ENCODE peak calls at places on chromosomes 12 and 14, in six cellular contexts. One of them, this sample, is unnamed.

GRCh38 chr12:113299619-113300237 is 35.2 kb downstream of the SLC8B1 start:
- DNase-seq in adrenal gland: peak; percentile 90
- DNase-seq in heart right ventricle: peak; percentile 41
- DNase-seq in transverse colon: peak; percentile 30
- DNase-seq in RWPE2: peak; percentile 75
- DNase-seq in neuronal stem cell: no peak
- DNase-seq in this sample: peak; percentile 60

GRCh38 chr14:30673071-30673470 is 51.0 kb downstream of the SCFD1 start:
- DNase-seq in adrenal gland: no peak
- DNase-seq in RWPE2: no peak
- DNase-seq in transverse colon: no peak
- DNase-seq in heart right ventricle: no peak
- DNase-seq in neuronal stem cell: no peak
- DNase-seq in this sample: no peak

GRCh38 chr12:123967121-123967586 is 5.5 kb downstream of the CCDC92 start:
- DNase-seq in transverse colon: no peak
- DNase-seq in adrenal gland: no peak
- DNase-seq in heart right ventricle: no peak
- DNase-seq in RWPE2: no peak
- DNase-seq in neuronal stem cell: no peak
- DNase-seq in this sample: no peak

GRCh38 chr14:34113051-34113511 is 162.2 kb upstream of the EGLN3 start:
- DNase-seq in neuronal stem cell: no peak
- DNase-seq in RWPE2: peak; percentile 86
- DNase-seq in transverse colon: no peak
- DNase-seq in adrenal gland: no peak
- DNase-seq in heart right ventricle: no peak
- DNase-seq in this sample: peak; percentile 53

GRCh38 chr14:53401646-53402045 is 248.5 kb upstream of the DDHD1 start:
- DNase-seq in heart right ventricle: no peak
- DNase-seq in RWPE2: no peak
- DNase-seq in adrenal gland: no peak
- DNase-seq in transverse colon: no peak
- DNase-seq in neuronal stem cell: no peak
- DNase-seq in this sample: no peak

GRCh38 chr12:6955462-6956331 is 4.5 kb downstream of the PTPN6 start:
- DNase-seq in adrenal gland: no peak
- DNase-seq in heart right ventricle: no peak
- DNase-seq in RWPE2: peak; percentile 42
- DNase-seq in neuronal stem cell: no peak
- DNase-seq in transverse colon: peak; percentile 7
- DNase-seq in this sample: no peak

GRCh38 chr14:99512571-99513182 is 31.5 kb downstream of the CCNK start:
- DNase-seq in RWPE2: no peak
- DNase-seq in adrenal gland: no peak
- DNase-seq in neuronal stem cell: no peak
- DNase-seq in transverse colon: no peak
- DNase-seq in heart right ventricle: no peak
- DNase-seq in this sample: no peak

GRCh38 chr12:12445165-12445881 is 88.4 kb downstream of the BORCS5 start:
- DNase-seq in neuronal stem cell: no peak
- DNase-seq in transverse colon: no peak
- DNase-seq in adrenal gland: no peak
- DNase-seq in RWPE2: no peak
- DNase-seq in heart right ventricle: no peak
- DNase-seq in this sample: no peak

GRCh38 chr12:110913119-110914056 is 7.0 kb downstream of the MYL2 start:
- DNase-seq in RWPE2: no peak
- DNase-seq in neuronal stem cell: no peak
- DNase-seq in heart right ventricle: no peak
- DNase-seq in transverse colon: no peak
- DNase-seq in adrenal gland: no peak
- DNase-seq in this sample: no peak

GRCh38 chr14:70888681-70889175 is 18.5 kb upstream of the PCNX1 start:
- DNase-seq in RWPE2: no peak
- DNase-seq in heart right ventricle: no peak
- DNase-seq in neuronal stem cell: no peak
- DNase-seq in adrenal gland: no peak
- DNase-seq in transverse colon: no peak
- DNase-seq in this sample: peak; percentile 63

GRCh38 chr12:70756791-70757190 is 119.6 kb upstream of the PTPRB start:
- DNase-seq in heart right ventricle: no peak
- DNase-seq in transverse colon: no peak
- DNase-seq in neuronal stem cell: no peak
- DNase-seq in RWPE2: no peak
- DNase-seq in adrenal gland: no peak
- DNase-seq in this sample: no peak

GRCh38 chr12:123083661-123084571 is 67.0 kb downstream of the PITPNM2 start:
- DNase-seq in neuronal stem cell: no peak
- DNase-seq in adrenal gland: no peak
- DNase-seq in transverse colon: no peak
- DNase-seq in RWPE2: no peak
- DNase-seq in heart right ventricle: no peak
- DNase-seq in this sample: no peak

GRCh38 chr12:116492703-116493324 is 66.4 kb upstream of the MAP1LC3B2 start:
- DNase-seq in heart right ventricle: no peak
- DNase-seq in adrenal gland: peak; percentile 23
- DNase-seq in RWPE2: no peak
- DNase-seq in neuronal stem cell: no peak
- DNase-seq in transverse colon: no peak
- DNase-seq in this sample: no peak

GRCh38 chr12:29741342-29742241 is 42.1 kb downstream of the TMTC1 start:
- DNase-seq in transverse colon: no peak
- DNase-seq in neuronal stem cell: no peak
- DNase-seq in RWPE2: no peak
- DNase-seq in heart right ventricle: no peak
- DNase-seq in adrenal gland: no peak
- DNase-seq in this sample: no peak

GRCh38 chr12:104154286-104154685 is 16.3 kb upstream of the NFYB start:
- DNase-seq in adrenal gland: no peak
- DNase-seq in heart right ventricle: no peak
- DNase-seq in transverse colon: no peak
- DNase-seq in RWPE2: no peak
- DNase-seq in neuronal stem cell: no peak
- DNase-seq in this sample: no peak

GRCh38 chr12:108342985-108343384 is 3.9 kb upstream of the CMKLR1 start:
- DNase-seq in adrenal gland: no peak
- DNase-seq in heart right ventricle: no peak
- DNase-seq in transverse colon: no peak
- DNase-seq in RWPE2: no peak
- DNase-seq in neuronal stem cell: no peak
- DNase-seq in this sample: no peak

GRCh38 chr12:49887091-49887490 is 16.6 kb downstream of the FAIM2 start:
- DNase-seq in RWPE2: no peak
- DNase-seq in neuronal stem cell: no peak
- DNase-seq in heart right ventricle: no peak
- DNase-seq in adrenal gland: no peak
- DNase-seq in transverse colon: no peak
- DNase-seq in this sample: no peak

GRCh38 chr12:109518820-109519665 is 41.6 kb downstream of the UBE3B start:
- DNase-seq in adrenal gland: peak; percentile 73
- DNase-seq in neuronal stem cell: peak; percentile 67
- DNase-seq in heart right ventricle: peak; percentile 76
- DNase-seq in transverse colon: peak; percentile 59
- DNase-seq in RWPE2: no peak
- DNase-seq in this sample: no peak

GRCh38 chr12:123723011-123723410 is 10.9 kb downstream of the ATP6V0A2 start:
- DNase-seq in heart right ventricle: no peak
- DNase-seq in RWPE2: no peak
- DNase-seq in neuronal stem cell: no peak
- DNase-seq in transverse colon: no peak
- DNase-seq in adrenal gland: no peak
- DNase-seq in this sample: no peak

GRCh38 chr14:21852061-21852664 is 178.5 kb upstream of the OR4E1 start:
- DNase-seq in heart right ventricle: no peak
- DNase-seq in RWPE2: no peak
- DNase-seq in adrenal gland: peak; percentile 8
- DNase-seq in transverse colon: peak; percentile 48
- DNase-seq in neuronal stem cell: peak; percentile 50
- DNase-seq in this sample: no peak

GRCh38 chr14:59583755-59584154 is 7.1 kb upstream of the CCDC175 start:
- DNase-seq in neuronal stem cell: no peak
- DNase-seq in RWPE2: no peak
- DNase-seq in heart right ventricle: no peak
- DNase-seq in transverse colon: no peak
- DNase-seq in adrenal gland: no peak
- DNase-seq in this sample: no peak

GRCh38 chr14:99969673-99970322 is 95.4 kb upstream of the EVL start:
- DNase-seq in heart right ventricle: no peak
- DNase-seq in neuronal stem cell: no peak
- DNase-seq in adrenal gland: no peak
- DNase-seq in transverse colon: no peak
- DNase-seq in RWPE2: no peak
- DNase-seq in this sample: no peak

GRCh38 chr12:75823475-75823874 is 208.1 kb downstream of the PHLDA1 start:
- DNase-seq in adrenal gland: no peak
- DNase-seq in heart right ventricle: no peak
- DNase-seq in neuronal stem cell: no peak
- DNase-seq in transverse colon: no peak
- DNase-seq in RWPE2: no peak
- DNase-seq in this sample: no peak

GRCh38 chr12:8696402-8697100 is 1.2 kb upstream of the RIMKLB start:
- DNase-seq in RWPE2: no peak
- DNase-seq in heart right ventricle: no peak
- DNase-seq in transverse colon: no peak
- DNase-seq in neuronal stem cell: no peak
- DNase-seq in adrenal gland: no peak
- DNase-seq in this sample: no peak

GRCh38 chr14:36518031-36518585 is 1.9 kb downstream of the NKX2-1 start:
- DNase-seq in heart right ventricle: no peak
- DNase-seq in transverse colon: no peak
- DNase-seq in adrenal gland: no peak
- DNase-seq in neuronal stem cell: no peak
- DNase-seq in RWPE2: peak; percentile 56
- DNase-seq in this sample: no peak

DNA sequence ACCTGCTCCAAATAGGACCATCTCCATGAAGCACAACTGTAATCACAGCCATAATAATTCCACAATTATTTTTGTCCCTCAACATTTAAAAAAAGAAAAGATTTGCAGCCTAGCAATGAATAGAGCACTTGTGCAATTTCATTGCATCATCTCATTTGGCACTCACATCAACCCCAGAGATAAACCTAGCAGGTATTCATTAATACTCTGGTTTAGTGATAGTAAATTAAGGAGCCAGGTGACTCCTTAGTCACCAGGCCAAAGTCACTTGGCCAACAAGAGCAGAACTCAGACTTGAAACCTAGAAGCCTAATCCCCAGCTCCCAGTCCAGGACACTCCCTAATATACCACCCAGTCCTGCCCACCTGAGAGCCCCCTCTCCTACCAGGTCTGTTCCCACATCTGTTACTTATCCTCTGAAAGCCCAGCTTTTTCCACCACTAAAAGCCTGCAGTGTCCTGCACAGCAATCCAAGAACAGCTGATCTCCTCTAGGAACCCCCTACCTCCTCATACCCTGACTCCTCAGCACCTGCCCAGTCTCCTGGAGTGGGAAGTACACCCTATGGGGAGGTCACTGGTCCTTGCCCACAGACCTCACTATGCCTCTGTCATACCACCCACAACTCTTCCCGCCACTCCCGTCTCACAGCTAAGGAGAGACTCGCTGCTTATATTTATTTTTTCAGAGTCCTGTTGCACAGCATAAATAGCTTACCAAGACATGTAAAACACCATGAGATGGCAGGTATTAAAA is 22.1 kb downstream of the OR10P1 start:
- DNase-seq in neuronal stem cell: no peak
- DNase-seq in heart right ventricle: no peak
- DNase-seq in RWPE2: no peak
- DNase-seq in adrenal gland: peak; percentile 47
- DNase-seq in transverse colon: no peak
- DNase-seq in this sample: no peak
- H3K27ac ChIP-seq in neuronal stem cell: no peak overlapping the region
- H3K27ac ChIP-seq in heart right ventricle: peak overlapping the region; percentile 82
- H3K27ac ChIP-seq in RWPE2: no peak overlapping the region
- H3K27ac ChIP-seq in adrenal gland: peak overlapping the region; percentile 91
- H3K27ac ChIP-seq in transverse colon: peak overlapping the region; percentile 55
- H3K27ac ChIP-seq in this sample: no peak overlapping the region

GRCh38 chr14:93975791-93976476 is 436 bp downstream of the ASB2 start:
- DNase-seq in transverse colon: no peak
- DNase-seq in neuronal stem cell: no peak
- DNase-seq in RWPE2: no peak
- DNase-seq in heart right ventricle: no peak
- DNase-seq in adrenal gland: no peak
- DNase-seq in this sample: no peak

GRCh38 chr14:93977171-93977570 is 801 bp upstream of the ASB2 start:
- DNase-seq in heart right ventricle: no peak
- DNase-seq in RWPE2: no peak
- DNase-seq in transverse colon: no peak
- DNase-seq in neuronal stem cell: no peak
- DNase-seq in adrenal gland: no peak
- DNase-seq in this sample: no peak

GRCh38 chr14:93974833-93975232 is 1.5 kb downstream of the ASB2 start:
- DNase-seq in neuronal stem cell: no peak
- DNase-seq in RWPE2: no peak
- DNase-seq in heart right ventricle: peak; percentile 42
- DNase-seq in transverse colon: no peak
- DNase-seq in adrenal gland: no peak
- DNase-seq in this sample: no peak

GRCh38 chr14:93977790-93978581 is 1.6 kb upstream of the ASB2 start:
- DNase-seq in RWPE2: no peak
- DNase-seq in adrenal gland: no peak
- DNase-seq in heart right ventricle: no peak
- DNase-seq in neuronal stem cell: no peak
- DNase-seq in transverse colon: peak; percentile 54
- DNase-seq in this sample: no peak

GRCh38 chr14:93976477-93977057 is at the start of gene ASB2:
- DNase-seq in RWPE2: no peak
- DNase-seq in adrenal gland: no peak
- DNase-seq in neuronal stem cell: no peak
- DNase-seq in heart right ventricle: peak; percentile 66
- DNase-seq in transverse colon: peak; percentile 41
- DNase-seq in this sample: no peak
- H3K27ac ChIP-seq in RWPE2: no peak within 1 kb of the TSS
- H3K27ac ChIP-seq in adrenal gland: no peak within 1 kb of the TSS
- H3K27ac ChIP-seq in neuronal stem cell: no peak within 1 kb of the TSS
- H3K27ac ChIP-seq in heart right ventricle: peak within 1 kb of the TSS; percentile 93
- H3K27ac ChIP-seq in transverse colon: peak within 1 kb of the TSS; percentile 76
- H3K27ac ChIP-seq in this sample: no peak within 1 kb of the TSS

DNA sequence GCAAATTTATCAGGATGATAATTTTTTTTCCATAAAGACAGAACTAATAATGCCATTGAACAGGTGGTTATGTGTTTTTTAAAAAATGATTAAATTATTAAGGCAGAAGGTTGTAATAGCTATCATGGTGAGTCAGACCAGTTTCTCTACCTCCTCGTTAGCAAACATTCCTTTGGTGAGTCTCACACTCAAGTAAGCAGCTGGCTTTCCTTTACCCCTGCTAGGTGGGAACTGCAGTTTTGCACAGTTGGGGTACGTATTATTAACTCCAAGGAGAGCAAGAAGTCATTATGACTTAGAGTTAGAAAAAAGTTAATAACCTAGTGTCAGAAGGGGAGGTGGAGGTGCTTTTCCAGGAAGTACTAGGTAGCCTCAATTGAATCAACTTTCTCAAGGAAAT is 165.3 kb downstream of the SNAPC1 start:
- DNase-seq in heart right ventricle: no peak
- DNase-seq in neuronal stem cell: no peak
- DNase-seq in adrenal gland: no peak
- DNase-seq in transverse colon: no peak
- DNase-seq in RWPE2: no peak
- DNase-seq in this sample: peak; percentile 31
- H3K27ac ChIP-seq in heart right ventricle: no peak overlapping the region
- H3K27ac ChIP-seq in neuronal stem cell: no peak overlapping the region
- H3K27ac ChIP-seq in adrenal gland: no peak overlapping the region
- H3K27ac ChIP-seq in transverse colon: no peak overlapping the region
- H3K27ac ChIP-seq in RWPE2: peak overlapping the region; percentile 86
- H3K27ac ChIP-seq in this sample: peak overlapping the region; percentile 79

GRCh38 chr12:105212431-105212830 is 23.5 kb downstream of the APPL2 start:
- DNase-seq in heart right ventricle: no peak
- DNase-seq in neuronal stem cell: no peak
- DNase-seq in transverse colon: no peak
- DNase-seq in RWPE2: no peak
- DNase-seq in adrenal gland: no peak
- DNase-seq in this sample: no peak
- H3K27ac ChIP-seq in heart right ventricle: no peak overlapping the region
- H3K27ac ChIP-seq in neuronal stem cell: no peak overlapping the region
- H3K27ac ChIP-seq in transverse colon: no peak overlapping the region
- H3K27ac ChIP-seq in RWPE2: peak overlapping the region; percentile 94
- H3K27ac ChIP-seq in adrenal gland: no peak overlapping the region
- H3K27ac ChIP-seq in this sample: no peak overlapping the region

This sample was measured in epithelial cell of prostate.